ENCODE peak calls at places on chromosomes 7 and 10, in five cellular contexts. D is PC-9; A is effector memory CD4-positive, alpha-beta T cell; L is colonic mucosa; P is thyroid gland. R is an unnamed sample.

GRCh38 chr10:124802313-124802675 is 675 bp downstream of the ABRAXAS2 start:
- DNase-seq in A (no peak), L (no peak), D (no peak), P (no peak), R (no peak)

GRCh38 chr10:11798862-11799735 is 24.1 kb upstream of the PROSER2 start:
- DNase-seq in D (no peak), P (no peak), A (no peak), L (no peak), R (no peak)

GRCh38 chr7:70165477-70166170 is 567.3 kb downstream of the AUTS2 start:
- DNase-seq in P (no peak), D (no peak), L (no peak), A (no peak), R (no peak)

GRCh38 chr10:33270971-33271370 is 63.5 kb downstream of the NRP1 start:
- DNase-seq in D (no peak), P (no peak), L (no peak), A (no peak), R (no peak)

GRCh38 chr7:36794689-36795088 is 70.4 kb upstream of the AOAH start:
- DNase-seq in P (no peak), L (no peak), A (no peak), D (no peak), R (no peak)

GRCh38 chr10:84375881-84376280 is 47.5 kb downstream of the CCSER2 start:
- DNase-seq in P (no peak), L (no peak), A (no peak), D (no peak), R (no peak)

GRCh38 chr7:80232969-80233724 is 98.5 kb downstream of the GNAI1 start:
- DNase-seq in L (no peak), P (no peak), D (no peak), A (no peak), R (no peak)

GRCh38 chr7:51142741-51143390 is 173.7 kb downstream of the COBL start:
- DNase-seq in D (no peak), L (no peak), P (no peak), A (no peak), R (no peak)

GRCh38 chr10:72425133-72425532 is 70.4 kb upstream of the DNAJB12 start:
- DNase-seq in A (no peak), D (no peak), L (no peak), P (no peak), R (no peak)

GRCh38 chr7:6551016-6551511 is at the start of gene GRID2IP:
- DNase-seq in L (no peak), P (no peak), A (no peak), D (no peak), R (no peak)

GRCh38 chr10:55174419-55174818 is 373.4 kb upstream of the PCDH15 start:
- DNase-seq in L (no peak), P (no peak), D (no peak), A (no peak), R (no peak)

GRCh38 chr7:45193868-45194267 is 36.3 kb downstream of the RAMP3 start:
- DNase-seq in L (no peak), P (no peak), A (no peak), D (no peak), R (no peak)

GRCh38 chr7:26143298-26144044 is 8.5 kb upstream of the NFE2L3 start:
- DNase-seq in D (peak; percentile 34), L (no peak), P (no peak), A (no peak), R (no peak)

GRCh38 chr7:44789990-44790389 is 6.5 kb upstream of the PPIA start:
- DNase-seq in L (no peak), P (no peak), A (no peak), D (no peak), R (no peak)

GRCh38 chr10:4770766-4771553 is 55.0 kb upstream of the AKR1E2 start:
- DNase-seq in D (peak; percentile 7), A (no peak), P (no peak), L (no peak), R (no peak)

GRCh38 chr10:131093346-131093745 is 218.2 kb downstream of the TCERG1L start:
- DNase-seq in D (no peak), P (no peak), A (no peak), L (no peak), R (no peak)

GRCh38 chr10:124568858-124569622 is 107.4 kb downstream of the LHPP start:
- DNase-seq in L (no peak), A (no peak), P (no peak), D (no peak), R (no peak)

GRCh38 chr7:70566659-70567058 is 565.3 kb upstream of the GALNT17 start:
- DNase-seq in L (no peak), A (no peak), P (no peak), D (no peak), R (no peak)

GRCh38 chr7:124085168-124085567 is 52.3 kb upstream of the TMEM229A start:
- DNase-seq in L (peak; percentile 80), P (no peak), D (no peak), A (no peak), R (no peak)

GRCh38 chr7:122626785-122627184 is 72.1 kb downstream of the RNF133 start:
- DNase-seq in A (no peak), P (no peak), D (no peak), L (no peak), R (no peak)

GRCh38 chr7:114085592-114086490 is 167.0 kb upstream of the PPP1R3A start:
- DNase-seq in P (peak; percentile 95), L (peak; percentile 95), A (no peak), D (peak; percentile 82), R (peak; percentile 95)

GRCh38 chr10:94008526-94008925 is 14.8 kb downstream of the PLCE1 start:
- DNase-seq in A (no peak), L (no peak), D (no peak), P (no peak), R (no peak)
- H3K27ac ChIP-seq in A (no peak overlapping the region), L (no peak overlapping the region), D (no peak overlapping the region), P (no peak overlapping the region), R (no peak overlapping the region)

GRCh38 chr7:2513702-2514101 is 5.9 kb upstream of the LFNG start:
- DNase-seq in D (no peak), L (no peak), P (no peak), A (no peak), R (no peak)
- H3K4me1 ChIP-seq in D (peaks cover 21% of the 10 kb centered on the region), L (peaks cover 22% of the 10 kb centered on the region), P (peaks cover 2% of the 10 kb centered on the region), A (peaks cover 52% of the 10 kb centered on the region), R (peaks cover 12% of the 10 kb centered on the region)

GRCh38 chr7:1698221-1698620 is 28.1 kb downstream of the ELFN1 start:
- DNase-seq in A (no peak), P (no peak), D (no peak), L (no peak), R (no peak)

GRCh38 chr7:1698951-1699350 is 28.9 kb downstream of the ELFN1 start:
- DNase-seq in L (no peak), A (no peak), P (no peak), D (no peak), R (no peak)

GRCh38 chr7:1697499-1698125 is 27.5 kb downstream of the ELFN1 start:
- DNase-seq in P (no peak), A (no peak), L (no peak), D (no peak), R (peak; percentile 5)

GRCh38 chr7:1700536-1701333 is 30.7 kb downstream of the ELFN1 start:
- DNase-seq in D (no peak), P (no peak), L (no peak), A (no peak), R (no peak)

GRCh38 chr7:1700086-1700485 is 30.0 kb downstream of the ELFN1 start:
- DNase-seq in D (no peak), L (no peak), A (no peak), P (no peak), R (no peak)
- H3K27me3 ChIP-seq in D (peaks cover 96% of the 10 kb centered on the region), L (no peaks in the 10 kb centered on the region), A (peaks cover 3% of the 10 kb centered on the region), P (no peaks in the 10 kb centered on the region), R (peaks cover under 1% of the 10 kb centered on the region)

DNA sequence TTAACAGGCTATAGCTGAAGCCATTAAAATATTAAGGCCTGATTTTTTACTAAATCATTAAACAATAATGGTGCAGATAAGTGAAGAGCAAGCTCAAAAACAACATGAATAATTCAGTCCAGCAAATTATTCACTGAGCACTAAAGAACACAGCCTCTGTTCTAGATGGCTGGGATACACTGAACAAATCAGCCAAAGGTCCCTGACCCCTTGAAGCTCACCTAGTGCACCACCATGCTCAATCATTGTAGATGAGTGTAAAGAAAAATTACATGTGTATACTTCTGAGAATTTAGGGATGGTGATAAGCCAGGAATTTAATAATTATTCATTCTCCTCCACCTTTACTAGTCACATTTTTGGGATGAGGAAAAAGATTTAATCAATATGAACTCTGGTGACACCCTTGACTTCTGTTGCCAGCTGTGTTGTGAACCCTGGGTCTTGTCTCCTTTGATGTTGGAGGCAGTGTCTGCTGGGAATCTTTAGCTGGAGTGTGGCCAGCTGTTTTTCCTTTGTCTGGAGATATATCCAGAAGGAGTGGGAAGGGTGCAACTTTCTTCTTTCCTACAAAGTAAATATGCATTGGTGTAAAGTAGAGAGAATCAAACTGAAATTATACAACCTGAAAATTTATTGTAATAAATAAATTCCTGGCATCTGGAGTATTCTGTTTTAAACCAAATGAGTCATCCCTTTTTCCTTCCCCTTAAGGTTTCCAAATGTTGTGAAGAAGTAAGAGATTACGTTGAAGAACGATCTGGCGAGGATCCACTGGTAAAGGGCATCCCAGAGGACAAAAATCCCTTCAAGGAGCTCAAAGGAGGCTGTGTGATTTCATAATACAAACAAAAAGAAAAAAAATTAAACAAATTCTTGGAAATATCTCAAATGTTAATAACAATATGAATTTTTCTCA is 4.0 kb downstream of the GNGT1 start:
- DNase-seq in P (peak; percentile 3), D (no peak), L (no peak), A (no peak), R (peak; percentile 37)
- H3K27ac ChIP-seq in P (peak overlapping the region; percentile 56), D (no peak overlapping the region), L (no peak overlapping the region), A (no peak overlapping the region), R (no peak overlapping the region)

GRCh38 chr10:6222755-6223154 is 20.0 kb downstream of the PFKFB3 start:
- DNase-seq in P (no peak), L (no peak), D (no peak), A (no peak), R (no peak)

GRCh38 chr10:6225263-6225814 is 22.6 kb downstream of the PFKFB3 start:
- DNase-seq in D (no peak), L (no peak), P (no peak), A (no peak), R (no peak)

GRCh38 chr10:6226216-6226615 is 23.5 kb downstream of the PFKFB3 start:
- DNase-seq in P (no peak), L (no peak), A (no peak), D (no peak), R (no peak)

GRCh38 chr10:6223981-6224380 is 21.2 kb downstream of the PFKFB3 start:
- DNase-seq in P (no peak), D (no peak), A (no peak), L (no peak), R (no peak)

DNA sequence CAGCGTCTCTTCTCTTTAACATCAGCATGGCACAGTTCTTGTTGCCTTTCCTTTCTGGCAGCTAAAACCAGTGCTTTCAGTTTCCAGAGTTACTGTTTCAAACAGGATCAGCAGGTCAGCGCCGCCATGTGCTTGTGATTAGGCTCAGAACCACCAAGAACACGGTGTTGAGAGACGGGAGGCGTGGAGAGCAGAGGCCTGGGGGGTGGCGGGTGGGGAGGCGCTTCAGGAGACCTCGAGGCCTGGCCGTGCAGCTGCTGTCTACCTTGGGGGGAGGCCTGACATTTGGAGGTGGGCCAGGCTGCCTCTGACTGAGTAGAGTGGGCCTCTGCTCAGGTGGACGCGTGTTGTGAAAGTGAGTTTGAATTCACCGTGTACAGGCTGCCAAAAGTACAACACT is 22.0 kb downstream of the PFKFB3 start:
- DNase-seq in A (no peak), D (no peak), P (no peak), L (no peak), R (no peak)
- H3K4me1 ChIP-seq in A (no peaks in the 10 kb centered on the region), D (no peaks in the 10 kb centered on the region), P (no peaks in the 10 kb centered on the region), L (no peaks in the 10 kb centered on the region), R (no peaks in the 10 kb centered on the region)

R was measured in gastrocnemius medialis.